ENCODE peak calls at places on chromosome 22, in four cellular contexts. One of them, this sample, is unnamed.

GRCh38 chr22:30490399-30490798 is 15.1 kb downstream of the SEC14L4 start:
- DNase-seq in GM12878: no peak
- DNase-seq in K562: peak
- DNase-seq in H1: no peak
- DNase-seq in this sample: no peak

GRCh38 chr22:47029244-47030001 is 267.0 kb downstream of the TBC1D22A start:
- DNase-seq in GM12878: no peak
- DNase-seq in K562: no peak
- DNase-seq in H1: no peak
- DNase-seq in this sample: no peak

GRCh38 chr22:31681625-31682345 is 19.8 kb upstream of the PISD start:
- DNase-seq in GM12878: no peak
- DNase-seq in K562: no peak
- DNase-seq in H1: no peak
- DNase-seq in this sample: no peak

GRCh38 chr22:30968015-30968923 is at the start of gene MORC2:
- DNase-seq in GM12878: no peak
- DNase-seq in K562: peak
- DNase-seq in H1: no peak
- DNase-seq in this sample: no peak

GRCh38 chr22:26906464-26906863 is 249.1 kb downstream of the MIAT start:
- DNase-seq in GM12878: no peak
- DNase-seq in K562: no peak
- DNase-seq in H1: no peak
- DNase-seq in this sample: no peak

GRCh38 chr22:30205281-30206115 is 41.1 kb downstream of the LIF start:
- DNase-seq in GM12878: no peak
- DNase-seq in K562: no peak
- DNase-seq in H1: no peak
- DNase-seq in this sample: no peak

GRCh38 chr22:48477031-48477721 is 1350.5 kb downstream of the BRD1 start:
- DNase-seq in GM12878: no peak
- DNase-seq in K562: no peak
- DNase-seq in H1: no peak
- DNase-seq in this sample: no peak

GRCh38 chr22:46815896-46816721 is 53.7 kb downstream of the TBC1D22A start:
- DNase-seq in GM12878: no peak
- DNase-seq in K562: peak
- DNase-seq in H1: no peak
- DNase-seq in this sample: no peak

GRCh38 chr22:36185828-36186624 is 15.6 kb downstream of the APOL4 start:
- DNase-seq in GM12878: no peak
- DNase-seq in K562: no peak
- DNase-seq in H1: no peak
- DNase-seq in this sample: no peak

GRCh38 chr22:27296091-27296675 is 505.4 kb downstream of the MN1 start:
- DNase-seq in GM12878: no peak
- DNase-seq in K562: no peak
- DNase-seq in H1: no peak
- DNase-seq in this sample: no peak

GRCh38 chr22:35866646-35867045 is 149.0 kb downstream of the APOL5 start:
- DNase-seq in GM12878: no peak
- DNase-seq in K562: no peak
- DNase-seq in H1: no peak
- DNase-seq in this sample: no peak

GRCh38 chr22:30878516-30879365 is 89.8 kb downstream of the MORC2 start:
- DNase-seq in GM12878: no peak
- DNase-seq in K562: peak
- DNase-seq in H1: no peak
- DNase-seq in this sample: no peak

GRCh38 chr22:22208657-22209056 is 35.9 kb upstream of the VPREB1 start:
- DNase-seq in GM12878: no peak
- DNase-seq in K562: no peak
- DNase-seq in H1: no peak
- DNase-seq in this sample: no peak

GRCh38 chr22:27772370-27773235 is 29.0 kb downstream of the MN1 start:
- DNase-seq in GM12878: no peak
- DNase-seq in K562: no peak
- DNase-seq in H1: no peak
- DNase-seq in this sample: no peak

GRCh38 chr22:42084874-42085273 is 5.4 kb downstream of the SMDT1 start:
- DNase-seq in GM12878: no peak
- DNase-seq in K562: no peak
- DNase-seq in H1: no peak
- DNase-seq in this sample: no peak

GRCh38 chr22:33922268-33922667 is 2.0 kb upstream of the LARGE1 start:
- DNase-seq in GM12878: no peak
- DNase-seq in K562: no peak
- DNase-seq in H1: no peak
- DNase-seq in this sample: no peak

GRCh38 chr22:29524440-29525191 is 28.9 kb downstream of the THOC5 start:
- DNase-seq in GM12878: no peak
- DNase-seq in K562: peak
- DNase-seq in H1: peak
- DNase-seq in this sample: no peak

GRCh38 chr22:36930041-36930935 is 16.9 kb downstream of the CSF2RB start:
- DNase-seq in GM12878: no peak
- DNase-seq in K562: no peak
- DNase-seq in H1: no peak
- DNase-seq in this sample: no peak

GRCh38 chr22:49086606-49087157 is 741.0 kb downstream of the BRD1 start:
- DNase-seq in GM12878: no peak
- DNase-seq in K562: no peak
- DNase-seq in H1: no peak
- DNase-seq in this sample: no peak

GRCh38 chr22:31094741-31095140 is 12.6 kb downstream of the SELENOM start:
- DNase-seq in GM12878: no peak
- DNase-seq in K562: no peak
- DNase-seq in H1: no peak
- DNase-seq in this sample: no peak

GRCh38 chr22:17912942-17913704 is 111.2 kb downstream of the MICAL3 start:
- DNase-seq in GM12878: no peak
- DNase-seq in K562: no peak
- DNase-seq in H1: no peak
- DNase-seq in this sample: no peak

GRCh38 chr22:42974223-42974622 is 40.7 kb downstream of the PACSIN2 start:
- DNase-seq in GM12878: no peak
- DNase-seq in K562: no peak
- DNase-seq in H1: no peak
- DNase-seq in this sample: no peak

GRCh38 chr22:27850000-27850465 is 48.5 kb upstream of the MN1 start:
- DNase-seq in GM12878: no peak
- DNase-seq in K562: no peak
- DNase-seq in H1: no peak
- DNase-seq in this sample: no peak

GRCh38 chr22:26673485-26673884 is 16.1 kb downstream of the MIAT start:
- DNase-seq in GM12878: no peak
- DNase-seq in K562: no peak
- DNase-seq in H1: no peak
- DNase-seq in this sample: no peak

GRCh38 chr22:35480143-35480542 is 60.5 kb upstream of the RASD2 start:
- DNase-seq in GM12878: no peak
- DNase-seq in K562: no peak
- DNase-seq in H1: no peak
- DNase-seq in this sample: no peak

GRCh38 chr22:30871391-30872281 is 96.9 kb downstream of the MORC2 start:
- DNase-seq in GM12878: no peak
- DNase-seq in K562: no peak
- DNase-seq in H1: no peak
- DNase-seq in this sample: no peak

GRCh38 chr22:29319072-29319471 is 3.6 kb upstream of the RASL10A start:
- DNase-seq in GM12878: no peak
- DNase-seq in K562: no peak
- DNase-seq in H1: no peak
- DNase-seq in this sample: no peak

GRCh38 chr22:19169002-19169946 is 9.3 kb downstream of the SLC25A1 start:
- DNase-seq in GM12878: no peak
- DNase-seq in K562: peak
- DNase-seq in H1: no peak
- DNase-seq in this sample: no peak

GRCh38 chr22:35399114-35399677 is 744 bp upstream of the MCM5 start:
- DNase-seq in GM12878: no peak
- DNase-seq in K562: no peak
- DNase-seq in H1: no peak
- DNase-seq in this sample: no peak

GRCh38 chr22:35506259-35506570 is 34.4 kb upstream of the RASD2 start:
- DNase-seq in GM12878: no peak
- DNase-seq in K562: no peak
- DNase-seq in H1: no peak
- DNase-seq in this sample: no peak

GRCh38 chr22:32200752-32201151 is 4.1 kb downstream of the RFPL2 start:
- DNase-seq in GM12878: no peak
- DNase-seq in K562: no peak
- DNase-seq in H1: no peak
- DNase-seq in this sample: no peak

GRCh38 chr22:29798801-29799200 is 31.6 kb downstream of the UQCR10 start:
- DNase-seq in GM12878: no peak
- DNase-seq in K562: no peak
- DNase-seq in H1: no peak
- DNase-seq in this sample: no peak

GRCh38 chr22:29451863-29452262 is 13.5 kb downstream of the RFPL1 start:
- DNase-seq in GM12878: no peak
- DNase-seq in K562: no peak
- DNase-seq in H1: no peak
- DNase-seq in this sample: no peak

GRCh38 chr22:19213496-19214473 is 35.2 kb upstream of the SLC25A1 start:
- DNase-seq in GM12878: no peak
- DNase-seq in K562: no peak
- DNase-seq in H1: no peak
- DNase-seq in this sample: no peak

GRCh38 chr22:32801001-32801435 is 487 bp upstream of the TIMP3 start:
- DNase-seq in GM12878: no peak
- DNase-seq in K562: no peak
- DNase-seq in H1: no peak
- DNase-seq in this sample: no peak

GRCh38 chr22:49026476-49027121 is 801.1 kb downstream of the BRD1 start:
- DNase-seq in GM12878: no peak
- DNase-seq in K562: no peak
- DNase-seq in H1: no peak
- DNase-seq in this sample: no peak

GRCh38 chr22:42680648-42681047 is 31.5 kb upstream of the CYB5R3 start:
- DNase-seq in GM12878: no peak
- DNase-seq in K562: no peak
- DNase-seq in H1: no peak
- DNase-seq in this sample: peak

GRCh38 chr22:48567213-48567975 is 1260.3 kb downstream of the BRD1 start:
- DNase-seq in GM12878: no peak
- DNase-seq in K562: no peak
- DNase-seq in H1: no peak
- DNase-seq in this sample: no peak

DNA sequence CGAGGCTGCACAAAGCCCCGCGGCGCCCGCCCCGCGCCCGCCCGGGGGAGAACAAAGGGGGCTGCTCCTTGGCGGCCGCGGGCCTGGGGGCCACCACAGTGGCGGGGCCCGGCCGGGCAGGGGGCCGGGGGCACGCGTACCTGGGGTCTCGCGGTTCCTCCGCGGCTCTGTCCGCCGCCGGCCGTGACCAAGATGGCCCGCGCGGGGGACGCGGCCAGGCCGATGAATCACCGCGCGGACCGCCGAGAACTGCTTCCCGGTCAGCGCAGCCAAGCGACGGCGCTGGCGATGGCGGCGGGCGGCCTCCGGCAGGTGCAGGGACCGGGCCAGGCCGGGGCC is at the start of gene RTL6:
- DNase-seq in GM12878: no peak
- DNase-seq in K562: no peak
- DNase-seq in H1: no peak
- DNase-seq in this sample: peak
- TF ChIP-seq ATF3 in GM12878: no peak
- TF ChIP-seq ATF3 in K562: no peak
- TF ChIP-seq ATF3 in H1: no peak
- TF ChIP-seq ATF3 in this sample: no peak

GRCh38 chr22:40463017-40463631 is 92.7 kb downstream of the SGSM3 start:
- DNase-seq in GM12878: peak
- DNase-seq in K562: no peak
- DNase-seq in H1: no peak
- DNase-seq in this sample: no peak
- TF ChIP-seq EGR1 in GM12878: no peak
- TF ChIP-seq EGR1 in K562: peak
- TF ChIP-seq EGR1 in H1: no peak
- TF ChIP-seq EGR1 in this sample: no peak

GRCh38 chr22:23675502-23676415 is 15.1 kb upstream of the RGL4 start:
- DNase-seq in GM12878: no peak
- DNase-seq in K562: no peak
- DNase-seq in H1: no peak
- DNase-seq in this sample: no peak
- TF ChIP-seq JUND in GM12878: no peak
- TF ChIP-seq JUND in K562: no peak
- TF ChIP-seq JUND in H1: no peak
- TF ChIP-seq JUND in this sample: no peak

DNA sequence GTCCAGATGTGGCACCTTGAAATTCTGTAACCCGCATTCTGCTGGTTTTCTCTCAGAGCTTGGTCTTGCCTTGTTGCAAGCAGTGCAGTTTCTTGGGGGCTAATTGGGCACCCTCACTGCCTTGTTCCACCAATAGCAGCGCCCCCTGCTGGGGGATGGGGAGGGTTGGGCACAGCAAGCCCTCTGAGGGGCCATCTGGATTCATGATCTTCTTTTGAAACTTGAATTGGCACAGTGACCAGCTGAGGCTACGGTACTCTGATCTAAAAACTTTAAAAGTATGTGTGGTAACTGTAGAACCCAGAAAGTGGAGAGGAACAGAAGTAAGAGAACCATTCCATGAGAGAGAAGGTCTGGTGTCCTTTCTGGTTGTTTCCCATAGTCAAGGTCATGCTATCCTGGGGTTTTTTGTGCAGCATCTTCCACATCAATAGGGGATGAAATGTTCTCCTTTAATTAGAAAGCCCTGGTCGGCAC is 64.2 kb downstream of the MED15 start:
- DNase-seq in GM12878: no peak
- DNase-seq in K562: peak
- DNase-seq in H1: no peak
- DNase-seq in this sample: no peak
- TF ChIP-seq ATF3 in GM12878: no peak
- TF ChIP-seq ATF3 in K562: no peak
- TF ChIP-seq ATF3 in H1: no peak
- TF ChIP-seq ATF3 in this sample: no peak

GRCh38 chr22:45704648-45705047 is 33.0 kb downstream of the ATXN10 start:
- DNase-seq in GM12878: no peak
- DNase-seq in K562: no peak
- DNase-seq in H1: no peak
- DNase-seq in this sample: no peak
- TF ChIP-seq EGR1 in GM12878: no peak
- TF ChIP-seq EGR1 in K562: no peak
- TF ChIP-seq EGR1 in H1: no peak
- TF ChIP-seq EGR1 in this sample: no peak

GRCh38 chr22:37973271-37974170 is 10.8 kb downstream of the SOX10 start:
- DNase-seq in GM12878: no peak
- DNase-seq in K562: no peak
- DNase-seq in H1: no peak
- DNase-seq in this sample: no peak
- TF ChIP-seq JUND in GM12878: no peak
- TF ChIP-seq JUND in K562: no peak
- TF ChIP-seq JUND in H1: no peak
- TF ChIP-seq JUND in this sample: no peak

GRCh38 chr22:39016592-39016991 is 2.5 kb downstream of the APOBEC3C start:
- DNase-seq in GM12878: no peak
- DNase-seq in K562: no peak
- DNase-seq in H1: no peak
- DNase-seq in this sample: no peak
- TF ChIP-seq ATF3 in GM12878: no peak
- TF ChIP-seq ATF3 in K562: no peak
- TF ChIP-seq ATF3 in H1: no peak
- TF ChIP-seq ATF3 in this sample: no peak

This sample was measured in HCT116.